ENCODE peak calls at places on chromosome 13, in four cellular contexts. Z is stimulated activated CD8-positive, alpha-beta memory T cell treated with anti-CD3 and anti-CD28 coated beads, Interleukin-7, amount 100 ng/mL, for 4 hours; K is EL; G is activated CD4-positive, alpha-beta T cell treated with anti-CD3 and anti-CD28 coated beads, Interleukin-2, amount 10 ng/mL, durations not matched to agents 7 days and 5 days. E is an unnamed sample.

GRCh38 chr13:60520902-60521563 is 124.0 kb downstream of the TDRD3 start:
- DNase-seq in Z (no peak), K (no peak), G (no peak), E (no peak)

GRCh38 chr13:30865131-30866009 is 40.7 kb upstream of the MEDAG start:
- DNase-seq in G (peak), Z (peak), K (peak), E (peak)

GRCh38 chr13:108227651-108228272 is 9.6 kb downstream of the ABHD13 start:
- DNase-seq in K (peak), Z (no peak), G (peak), E (no peak)

GRCh38 chr13:73794755-73795154 is 339.4 kb downstream of the KLF12 start:
- DNase-seq in Z (no peak), G (no peak), K (no peak), E (no peak)

GRCh38 chr13:45812599-45813372 is 38.8 kb downstream of the SIAH3 start:
- DNase-seq in K (no peak), Z (no peak), G (no peak), E (no peak)

GRCh38 chr13:48976677-48977625 is 1.2 kb downstream of the FNDC3A start:
- DNase-seq in G (no peak), K (peak), Z (no peak), E (no peak)

GRCh38 chr13:35923347-35923746 is 207.8 kb downstream of the DCLK1 start:
- DNase-seq in K (peak), G (no peak), Z (no peak), E (no peak)

GRCh38 chr13:114104626-114105350 is 27.6 kb downstream of the RASA3 start:
- DNase-seq in G (no peak), K (no peak), Z (no peak), E (no peak)

GRCh38 chr13:46663216-46663615 is 110.2 kb downstream of the LRCH1 start:
- DNase-seq in G (no peak), Z (no peak), K (no peak), E (no peak)

GRCh38 chr13:40235160-40235796 is 431.2 kb downstream of the FOXO1 start:
- DNase-seq in G (no peak), K (peak), Z (no peak), E (no peak)

GRCh38 chr13:47484564-47484963 is 516.5 kb downstream of the SUCLA2 start:
- DNase-seq in Z (no peak), G (no peak), K (peak), E (no peak)

GRCh38 chr13:109869312-109870237 is 83.2 kb upstream of the IRS2 start:
- DNase-seq in G (peak), K (peak), Z (no peak), E (no peak)

GRCh38 chr13:113959198-113959597 is 14.7 kb downstream of the C13orf46 start:
- DNase-seq in Z (no peak), K (no peak), G (no peak), E (no peak)

GRCh38 chr13:98075048-98075447 is 67.8 kb upstream of the FARP1 start:
- DNase-seq in G (no peak), Z (no peak), K (no peak), E (no peak)

GRCh38 chr13:27971236-27971645 is 2.1 kb upstream of the CDX2 start:
- DNase-seq in K (no peak), Z (no peak), G (no peak), E (no peak)

GRCh38 chr13:94301487-94301886 is 178.0 kb downstream of the DCT start:
- DNase-seq in Z (no peak), K (no peak), G (no peak), E (no peak)

GRCh38 chr13:75440100-75440499 is 41.9 kb downstream of the TBC1D4 start:
- DNase-seq in G (no peak), K (no peak), Z (no peak), E (no peak)

GRCh38 chr13:35741657-35742056 is 265.2 kb upstream of the MAB21L1 start:
- DNase-seq in G (no peak), K (no peak), Z (no peak), E (no peak)

GRCh38 chr13:67052550-67053237 is 177.4 kb downstream of the PCDH9 start:
- DNase-seq in Z (no peak), K (no peak), G (no peak), E (no peak)

GRCh38 chr13:25764378-25764777 is 287.4 kb downstream of the SHISA2 start:
- DNase-seq in Z (no peak), G (no peak), K (no peak), E (no peak)

GRCh38 chr13:44652223-44652622 is 76.1 kb upstream of the TSC22D1 start:
- DNase-seq in K (no peak), G (no peak), Z (no peak), E (no peak)

GRCh38 chr13:112586334-112586733 is 1.6 kb downstream of the TUBGCP3 start:
- DNase-seq in Z (no peak), G (no peak), K (no peak), E (no peak)

GRCh38 chr13:98293103-98293502 is 116.0 kb upstream of the RNF113B start:
- DNase-seq in K (no peak), G (no peak), Z (no peak), E (no peak)

GRCh38 chr13:40149611-40150283 is 494.3 kb downstream of the COG6 start:
- DNase-seq in Z (no peak), G (no peak), K (peak), E (no peak)

GRCh38 chr13:39100996-39101751 is 62.9 kb downstream of the NHLRC3 start:
- DNase-seq in Z (no peak), G (no peak), K (no peak), E (peak)

GRCh38 chr13:45544520-45544919 is 71.0 kb downstream of the ERICH6B start:
- DNase-seq in K (no peak), Z (no peak), G (no peak), E (no peak)

GRCh38 chr13:110360598-110360997 is 53.5 kb downstream of the COL4A2 start:
- DNase-seq in K (no peak), Z (no peak), G (no peak), E (no peak)

GRCh38 chr13:42549555-42549941 is 24.4 kb upstream of the TNFSF11 start:
- DNase-seq in G (no peak), K (no peak), Z (no peak), E (no peak)

GRCh38 chr13:67139551-67139950 is 90.6 kb downstream of the PCDH9 start:
- DNase-seq in G (no peak), K (no peak), Z (no peak), E (no peak)